ENCODE peak calls at places on chromosomes 5 and 9, in six cellular contexts. N is neuronal stem cell, W is IMR-90, H is H1, E is trophoblast cell, T is H9. V is an unnamed sample. For H3K9me3, the result is how much of the 10 kb centered on the place peaks cover.

GRCh38 chr5:179154991-179155955 is 95.1 kb downstream of the ZNF354C start:
- DNase-seq in N (no peak), W (no peak), H (peak), E (no peak), T (peak), V (no peak)

GRCh38 chr9:134035041-134036039 is 10.1 kb downstream of the BRD3OS start:
- DNase-seq in N (no peak), W (no peak), H (no peak), E (no peak), T (no peak), V (no peak)

GRCh38 chr9:5999443-6000104 is 15.8 kb downstream of the RANBP6 start:
- DNase-seq in N (no peak), W (no peak), H (no peak), E (no peak), T (no peak), V (no peak)

GRCh38 chr5:89996892-89997291 is 412.7 kb downstream of the CETN3 start:
- DNase-seq in N (no peak), W (no peak), H (no peak), E (no peak), T (no peak), V (no peak)

GRCh38 chr5:124402144-124402581 is 344.3 kb downstream of the ZNF608 start:
- DNase-seq in N (no peak), W (peak), H (no peak), E (no peak), T (no peak), V (peak)

GRCh38 chr5:73265641-73266040 is 92.6 kb downstream of the TMEM174 start:
- DNase-seq in N (no peak), W (no peak), H (no peak), E (peak), T (no peak), V (no peak)

GRCh38 chr9:99109522-99109921 is 4.6 kb downstream of the TGFBR1 start:
- DNase-seq in N (no peak), W (peak), H (no peak), E (no peak), T (no peak), V (peak)

GRCh38 chr9:101138516-101138915 is 110.0 kb downstream of the PLPPR1 start:
- DNase-seq in N (no peak), W (no peak), H (no peak), E (no peak), T (no peak), V (no peak)

GRCh38 chr9:110835404-110835803 is 166.8 kb downstream of the MUSK start:
- DNase-seq in N (no peak), W (peak), H (no peak), E (no peak), T (no peak), V (peak)

GRCh38 chr9:89051421-89051820 is 60.2 kb downstream of the S1PR3 start:
- DNase-seq in N (no peak), W (no peak), H (no peak), E (no peak), T (no peak), V (no peak)

GRCh38 chr9:89047667-89048066 is 56.4 kb downstream of the S1PR3 start:
- DNase-seq in N (no peak), W (no peak), H (no peak), E (no peak), T (no peak), V (no peak)

GRCh38 chr9:89044881-89045280 is 53.6 kb downstream of the S1PR3 start:
- DNase-seq in N (no peak), W (no peak), H (no peak), E (no peak), T (no peak), V (no peak)

GRCh38 chr9:89046832-89047231 is 55.6 kb downstream of the S1PR3 start:
- DNase-seq in N (no peak), W (peak), H (no peak), E (no peak), T (no peak), V (no peak)

DNA sequence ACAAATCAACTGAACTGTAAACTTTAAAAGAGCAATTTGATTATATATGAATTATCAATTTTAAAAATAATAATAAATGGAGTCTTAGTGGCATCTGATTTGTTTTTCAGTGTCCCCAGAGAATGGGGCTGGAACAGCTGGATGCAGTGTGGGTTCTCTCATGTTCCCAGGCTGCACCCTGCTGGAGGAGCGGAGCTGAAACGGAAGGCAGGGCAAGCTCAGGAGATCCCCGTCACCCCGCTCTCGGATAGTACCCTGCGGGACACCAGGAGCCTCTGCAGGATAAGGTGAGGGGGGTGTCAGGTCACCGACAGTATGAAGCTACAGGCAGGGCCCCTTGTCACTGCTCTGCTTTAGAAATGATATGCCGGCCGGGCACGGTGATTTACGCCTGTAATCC is 57.3 kb downstream of the S1PR3 start:
- DNase-seq in N (no peak), W (no peak), H (no peak), E (no peak), T (peak), V (no peak)
- H3K14ac ChIP-seq in N (no peak), W (no peak), H (no peak), E (no peak), T (no peak), V (no peak)

DNA sequence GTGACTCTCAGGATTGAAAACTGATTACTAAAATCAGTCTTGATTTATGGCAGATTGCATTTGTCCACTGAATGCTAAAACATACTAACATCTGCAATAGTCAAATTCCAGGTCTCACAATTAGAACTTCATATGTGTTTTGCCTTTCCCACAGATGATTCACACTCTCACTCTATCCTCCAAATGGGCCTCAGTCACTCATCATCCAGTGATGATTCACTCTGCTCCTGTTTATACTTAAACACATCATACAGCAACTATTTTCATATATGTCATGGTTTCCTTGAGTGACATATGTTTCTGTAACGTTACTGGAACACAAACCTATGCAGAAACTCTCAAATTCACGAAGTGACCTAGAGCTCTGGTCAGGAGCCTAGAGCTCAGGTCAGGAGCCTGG is 512.9 kb downstream of the HINT1 start:
- DNase-seq in N (no peak), W (no peak), H (no peak), E (no peak), T (no peak), V (peak)
- H2AFZ ChIP-seq in N (no peak), W (no peak), H (no peak), E (no peak), T (no peak), V (no peak)

GRCh38 chr5:141349917-141350619 is at the start of gene PCDHGB1:
- DNase-seq in N (no peak), W (peak), H (peak), E (no peak), T (peak), V (peak)
- H3K9me3 ChIP-seq in N (under half), W (under half), H (under half), E (under half), T (under half), V (half or more)

DNA sequence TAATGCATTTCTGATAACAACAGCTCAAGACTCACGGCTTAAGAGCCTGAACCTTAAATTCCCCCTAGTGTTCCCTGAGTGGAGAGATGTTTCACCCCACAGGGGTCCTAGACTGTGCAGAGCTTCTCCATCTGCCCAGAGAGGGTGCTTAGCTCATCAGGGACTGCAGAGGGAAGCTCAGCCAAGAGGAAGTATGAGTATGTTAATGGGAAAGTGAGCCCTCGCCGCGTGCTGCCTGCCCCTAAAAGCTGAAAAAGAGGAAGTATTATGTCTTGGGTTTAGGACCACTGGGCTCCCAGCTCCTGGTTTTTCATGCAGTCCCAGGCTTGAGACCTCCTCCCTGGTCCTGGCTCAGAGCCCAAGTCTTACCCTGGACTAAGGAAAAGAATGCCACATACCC is 115.3 kb upstream of the DAP start:
- DNase-seq in N (no peak), W (no peak), H (no peak), E (peak), T (no peak), V (no peak)
- H3K14ac ChIP-seq in N (no peak), W (no peak), H (no peak), E (no peak), T (no peak), V (no peak)